ENCODE peak calls at places on chromosomes 13 and 19, in four cellular contexts. P, M, L and J are unnamed samples.

GRCh38 chr13:75151081-75151643 is 330.8 kb downstream of the TBC1D4 start:
- DNase-seq in L (peak), M (no peak), P (no peak), J (peak)

GRCh38 chr13:51822106-51822840 is 18.3 kb upstream of the DHRS12 start:
- DNase-seq in P (no peak), L (no peak), M (no peak), J (no peak)

GRCh38 chr13:51444922-51445321 is 7.9 kb downstream of the INTS6 start:
- DNase-seq in L (peak), P (no peak), M (no peak), J (peak)

GRCh38 chr19:33554391-33554790 is 32.8 kb upstream of the PEPD start:
- DNase-seq in L (no peak), P (no peak), M (no peak), J (no peak)

GRCh38 chr19:30781519-30781918 is 409.3 kb downstream of the ZNF536 start:
- DNase-seq in L (no peak), M (peak), P (no peak), J (no peak)

GRCh38 chr19:17458970-17459369 is 1.8 kb downstream of the NXNL1 start:
- DNase-seq in M (no peak), P (no peak), L (no peak), J (no peak)

GRCh38 chr13:79775830-79776229 is 294.9 kb downstream of the NDFIP2 start:
- DNase-seq in L (peak), P (peak), M (no peak), J (peak)

GRCh38 chr19:38650180-38650775 is 2.8 kb downstream of the ACTN4 start:
- DNase-seq in M (no peak), P (peak), L (no peak), J (no peak)

GRCh38 chr13:40517486-40518311 is 148.7 kb downstream of the FOXO1 start:
- DNase-seq in L (no peak), P (no peak), M (no peak), J (no peak)

GRCh38 chr13:32428581-32429072 is 697 bp upstream of the N4BP2L1 start:
- DNase-seq in M (no peak), L (no peak), P (no peak), J (no peak)

GRCh38 chr19:49589391-49589790 is 1.6 kb upstream of the PRR12 start:
- DNase-seq in M (no peak), L (no peak), P (no peak), J (no peak)

GRCh38 chr13:28503182-28503980 is 8.5 kb upstream of the FLT1 start:
- DNase-seq in M (no peak), L (no peak), P (no peak), J (peak)

GRCh38 chr19:36030264-36031148 is 2.2 kb downstream of the CLIP3 start:
- DNase-seq in L (peak), M (no peak), P (no peak), J (peak)
- TF ChIP-seq CTCF in L (peak), M (no peak), P (no peak), J (peak)

DNA sequence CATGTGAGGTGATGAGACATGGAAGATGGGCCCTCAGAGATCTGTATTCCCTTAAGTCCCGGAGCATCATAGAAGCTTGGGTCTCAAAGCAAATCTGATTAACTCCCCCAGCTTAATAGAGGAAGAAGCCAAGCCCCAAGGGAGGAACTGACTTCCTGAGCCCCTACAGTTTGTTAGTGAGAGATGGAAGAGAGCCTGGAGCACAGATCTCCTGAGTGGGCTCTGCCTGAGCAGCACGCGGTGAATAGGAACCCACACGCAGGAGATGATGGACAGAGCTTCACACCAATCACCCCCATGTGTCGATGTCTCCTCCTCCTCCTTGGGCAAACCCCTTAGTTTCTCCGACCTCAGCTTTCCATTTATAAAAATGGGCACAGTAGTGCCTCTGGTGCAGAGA is 50.1 kb upstream of the ATP12A start:
- DNase-seq in M (no peak), P (no peak), L (no peak), J (no peak)
- H3K4me3 ChIP-seq in M (no peak), P (no peak), L (no peak), J (no peak)

DNA sequence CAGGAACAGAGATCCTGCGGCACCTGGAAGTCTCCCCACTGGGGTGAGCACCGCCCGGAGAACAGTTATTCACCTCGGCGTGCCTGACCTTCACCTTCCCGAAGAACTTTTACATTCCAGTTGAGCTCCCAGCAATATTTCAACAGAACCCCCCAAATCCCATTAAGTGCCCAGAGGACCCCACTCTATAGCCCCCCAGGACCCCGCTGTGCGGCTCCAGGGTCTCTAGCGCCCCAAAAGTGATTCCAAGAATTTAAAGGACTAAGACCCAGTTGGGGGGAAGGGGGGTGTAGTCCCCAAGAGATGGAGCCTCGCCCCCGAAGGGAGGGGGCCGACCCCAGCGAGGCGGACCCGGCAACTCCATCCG is 480 bp downstream of the GPR108 start:
- DNase-seq in L (no peak), P (no peak), M (no peak), J (no peak)
- TF ChIP-seq CTCF in L (no peak), P (peak), M (no peak), J (peak)

DNA sequence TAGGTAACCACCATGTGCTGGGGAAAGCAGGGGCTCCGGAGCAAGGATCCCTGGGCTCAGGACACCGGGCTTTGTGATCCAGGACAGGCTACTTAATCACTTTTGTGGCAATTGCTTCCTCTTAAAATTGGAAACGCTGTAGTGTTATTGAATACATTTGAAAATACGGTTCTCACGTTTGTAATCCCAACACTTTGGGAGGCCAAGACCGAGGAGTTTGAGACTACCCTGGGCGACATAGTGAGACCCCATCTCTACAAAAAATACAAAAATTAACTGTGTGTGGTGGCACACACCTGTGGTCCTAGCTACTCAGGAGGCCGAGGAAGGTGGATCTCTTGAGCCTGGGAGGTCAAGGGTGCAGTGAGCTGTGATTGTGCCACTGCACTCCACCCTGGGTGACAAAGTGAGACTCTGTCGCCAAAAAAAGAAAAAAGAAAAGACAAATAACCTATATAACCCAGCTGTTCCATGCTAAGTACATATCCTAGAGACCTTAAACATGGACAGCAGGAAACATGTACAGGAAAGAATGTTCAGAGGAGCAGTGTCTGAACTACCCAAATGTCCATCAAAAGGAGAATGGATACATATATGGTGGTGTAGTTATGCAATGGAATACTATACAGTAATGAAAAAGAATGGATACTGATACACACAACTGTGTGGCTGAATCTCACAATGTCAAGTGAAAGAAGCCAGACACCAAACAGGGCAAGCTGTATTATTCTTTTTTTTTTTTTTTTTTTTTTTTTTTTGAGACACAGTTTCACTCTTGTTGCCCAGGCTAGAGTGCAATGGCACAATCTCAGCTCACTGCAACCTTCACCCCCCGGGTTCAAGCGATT is 622 bp upstream of the PRODH2 start:
- DNase-seq in M (no peak), P (no peak), L (no peak), J (no peak)
- H3K4me3 ChIP-seq in M (no peak), P (no peak), L (no peak), J (no peak)

GRCh38 chr19:54388001-54388802 is 23.5 kb upstream of the LAIR1 start:
- DNase-seq in L (no peak), P (peak), M (no peak), J (no peak)
- TF ChIP-seq CTCF in L (no peak), P (no peak), M (no peak), J (no peak)

GRCh38 chr13:48236528-48237353 is 3.7 kb downstream of the ITM2B start:
- DNase-seq in P (no peak), M (no peak), L (peak), J (peak)
- H3K4me3 ChIP-seq in P (no peak), M (peak), L (no peak), J (peak)